ENCODE peak calls at places on chromosomes 5 and 9, in nine cellular contexts. D is GM12865, K is psoas muscle, W is fibroblast of mammary gland, V is neural progenitor cell, C is keratinocyte, N is astrocyte, M is heart right ventricle, Q is cardiac fibroblast. A is an unnamed sample.

GRCh38 chr5:78486223-78486622 is 125.8 kb downstream of the SCAMP1 start:
- DNase-seq in K (no peak), N (no peak), Q (no peak), D (no peak), V (no peak), C (no peak), W (no peak), M (no peak), A (no peak)

GRCh38 chr5:150217041-150217440 is 27.2 kb downstream of the SLC6A7 start:
- DNase-seq in N (no peak), C (no peak), M (no peak), V (no peak), Q (no peak), K (no peak), W (no peak), D (no peak), A (no peak)

GRCh38 chr5:72232838-72233237 is 87.2 kb downstream of the MRPS27 start:
- DNase-seq in D (no peak), N (no peak), Q (no peak), M (no peak), C (no peak), K (no peak), V (no peak), W (no peak), A (no peak)

GRCh38 chr9:21813575-21814473 is 11.4 kb downstream of the MTAP start:
- DNase-seq in W (peak), K (peak), N (peak), M (peak), C (no peak), V (peak), D (peak), Q (peak), A (peak)

GRCh38 chr9:89247431-89248370 is 63.3 kb upstream of the CKS2 start:
- DNase-seq in C (peak), N (peak), M (no peak), K (no peak), Q (peak), W (no peak), D (no peak), V (peak), A (no peak)

GRCh38 chr9:83596899-83597504 is 25.9 kb upstream of the IDNK start:
- DNase-seq in W (peak), K (no peak), V (peak), M (peak), Q (peak), N (no peak), D (peak), C (no peak), A (peak)

GRCh38 chr9:69949396-69949795 is 94.3 kb upstream of the MAMDC2 start:
- DNase-seq in M (no peak), V (no peak), C (no peak), K (no peak), D (no peak), W (peak), Q (peak), N (no peak), A (peak)

GRCh38 chr5:558326-558725 is 34.1 kb upstream of the SLC9A3 start:
- DNase-seq in M (no peak), K (no peak), W (no peak), C (no peak), N (no peak), D (no peak), Q (no peak), V (no peak), A (no peak)

GRCh38 chr5:113212244-113212920 is 222.4 kb downstream of the TSSK1B start:
- DNase-seq in K (no peak), W (peak), M (peak), Q (peak), D (no peak), N (peak), V (no peak), C (no peak), A (peak)

GRCh38 chr9:114894801-114895433 is 35.5 kb downstream of the TNFSF8 start:
- DNase-seq in K (no peak), W (peak), C (no peak), M (peak), Q (peak), V (no peak), N (peak), D (no peak), A (peak)

GRCh38 chr5:15425802-15426201 is 74.2 kb upstream of the FBXL7 start:
- DNase-seq in C (no peak), K (no peak), D (no peak), W (no peak), V (no peak), Q (no peak), N (peak), M (no peak), A (no peak)

GRCh38 chr9:22169243-22169642 is 160.1 kb upstream of the CDKN2B start:
- DNase-seq in C (no peak), V (no peak), W (peak), M (no peak), N (no peak), Q (peak), D (no peak), K (no peak), A (peak)

GRCh38 chr5:142871880-142872200 is 101.7 kb downstream of the ARHGAP26 start:
- DNase-seq in Q (peak), D (no peak), K (no peak), M (peak), N (no peak), C (no peak), W (peak), V (no peak), A (no peak)

GRCh38 chr5:31736127-31736526 is 97.2 kb downstream of the PDZD2 start:
- DNase-seq in V (no peak), K (no peak), W (no peak), M (no peak), C (no peak), N (no peak), D (no peak), Q (no peak), A (no peak)

GRCh38 chr5:119751734-119752094 is 122.4 kb downstream of the FAM170A start:
- DNase-seq in K (no peak), N (no peak), M (no peak), D (no peak), W (no peak), C (no peak), V (no peak), Q (no peak), A (no peak)

GRCh38 chr5:68924490-68925145 is 169.2 kb upstream of the SLC30A5 start:
- DNase-seq in K (no peak), Q (peak), M (no peak), C (peak), N (peak), D (no peak), V (no peak), W (peak), A (peak)

GRCh38 chr9:136593581-136593980 is 47.7 kb upstream of the NOTCH1 start:
- DNase-seq in V (no peak), K (no peak), Q (no peak), N (no peak), W (no peak), D (no peak), M (no peak), C (no peak), A (no peak)

GRCh38 chr9:85202596-85202995 is 533.1 kb downstream of the NTRK2 start:
- DNase-seq in N (peak), K (no peak), D (no peak), V (no peak), W (no peak), M (no peak), C (no peak), Q (no peak), A (no peak)

GRCh38 chr5:89930591-89931383 is 478.8 kb downstream of the CETN3 start:
- DNase-seq in D (peak), M (no peak), V (no peak), Q (peak), K (no peak), W (peak), N (peak), C (no peak), A (peak)

GRCh38 chr5:33725846-33726245 is 165.9 kb downstream of the ADAMTS12 start:
- DNase-seq in C (no peak), V (no peak), N (peak), D (no peak), K (no peak), Q (peak), W (peak), M (no peak), A (peak)

GRCh38 chr5:174720612-174721521 is 3.5 kb upstream of the MSX2 start:
- DNase-seq in C (no peak), N (no peak), D (no peak), W (no peak), Q (no peak), V (peak), K (no peak), M (no peak), A (no peak)

GRCh38 chr9:85527331-85528015 is 214.3 kb downstream of the AGTPBP1 start:
- DNase-seq in W (no peak), Q (peak), D (no peak), M (peak), C (no peak), N (no peak), K (no peak), V (no peak), A (no peak)

GRCh38 chr5:140244525-140245025 is 58.3 kb downstream of the PFDN1 start:
- DNase-seq in D (peak), V (peak), K (peak), M (peak), Q (peak), N (peak), W (peak), C (no peak), A (peak)

GRCh38 chr5:53568868-53569267 is 8.4 kb downstream of the NDUFS4 start:
- DNase-seq in C (no peak), W (peak), K (no peak), M (no peak), V (no peak), N (no peak), D (no peak), Q (no peak), A (no peak)

GRCh38 chr9:126420643-126421564 is 94.3 kb downstream of the MVB12B start:
- DNase-seq in D (no peak), Q (peak), W (peak), V (no peak), N (peak), C (no peak), K (no peak), M (no peak), A (peak)

GRCh38 chr5:75654693-75655315 is 43.6 kb downstream of the ANKDD1B start:
- DNase-seq in D (no peak), V (no peak), Q (no peak), W (no peak), K (no peak), M (peak), N (no peak), C (no peak), A (no peak)

GRCh38 chr9:135123735-135124134 is 36.3 kb downstream of the OLFM1 start:
- DNase-seq in K (peak), W (no peak), V (no peak), D (no peak), C (no peak), M (no peak), N (no peak), Q (no peak), A (no peak)

GRCh38 chr9:28899267-28899666 is 1326.0 kb upstream of the C9orf72 start:
- DNase-seq in Q (no peak), D (no peak), N (no peak), V (no peak), K (no peak), W (no peak), C (no peak), M (no peak), A (no peak)

GRCh38 chr5:3190930-3191329 is 404.7 kb upstream of the IRX1 start:
- DNase-seq in N (no peak), K (no peak), M (no peak), V (no peak), W (no peak), D (no peak), Q (no peak), C (no peak), A (no peak)

GRCh38 chr9:21395778-21396717 is 10.8 kb upstream of the IFNA2 start:
- DNase-seq in V (peak), W (no peak), N (no peak), M (peak), Q (peak), K (peak), D (peak), C (no peak), A (no peak)

GRCh38 chr9:137454145-137454505 is 5.0 kb downstream of the NSMF start:
- DNase-seq in Q (no peak), N (no peak), M (peak), C (no peak), W (no peak), V (peak), K (peak), D (peak), A (no peak)

GRCh38 chr9:94663139-94663538 is 23.8 kb upstream of the FBP1 start:
- DNase-seq in D (no peak), W (no peak), M (no peak), C (no peak), Q (no peak), N (no peak), V (no peak), K (no peak), A (no peak)

GRCh38 chr5:40735609-40736008 is 20.2 kb downstream of the TTC33 start:
- DNase-seq in C (no peak), D (no peak), W (no peak), Q (no peak), V (no peak), M (no peak), K (no peak), N (no peak), A (no peak)

GRCh38 chr5:40733842-40734563 is 21.8 kb downstream of the TTC33 start:
- DNase-seq in K (no peak), W (no peak), N (no peak), Q (no peak), M (no peak), C (no peak), V (no peak), D (no peak), A (no peak)

GRCh38 chr5:40734986-40735385 is 20.8 kb downstream of the TTC33 start:
- DNase-seq in M (no peak), K (no peak), D (no peak), Q (peak), N (peak), C (no peak), W (peak), V (no peak), A (peak)

GRCh38 chr5:40738502-40738901 is 17.3 kb downstream of the TTC33 start:
- DNase-seq in M (no peak), K (no peak), N (peak), D (no peak), C (no peak), W (peak), V (no peak), Q (peak), A (no peak)

DNA sequence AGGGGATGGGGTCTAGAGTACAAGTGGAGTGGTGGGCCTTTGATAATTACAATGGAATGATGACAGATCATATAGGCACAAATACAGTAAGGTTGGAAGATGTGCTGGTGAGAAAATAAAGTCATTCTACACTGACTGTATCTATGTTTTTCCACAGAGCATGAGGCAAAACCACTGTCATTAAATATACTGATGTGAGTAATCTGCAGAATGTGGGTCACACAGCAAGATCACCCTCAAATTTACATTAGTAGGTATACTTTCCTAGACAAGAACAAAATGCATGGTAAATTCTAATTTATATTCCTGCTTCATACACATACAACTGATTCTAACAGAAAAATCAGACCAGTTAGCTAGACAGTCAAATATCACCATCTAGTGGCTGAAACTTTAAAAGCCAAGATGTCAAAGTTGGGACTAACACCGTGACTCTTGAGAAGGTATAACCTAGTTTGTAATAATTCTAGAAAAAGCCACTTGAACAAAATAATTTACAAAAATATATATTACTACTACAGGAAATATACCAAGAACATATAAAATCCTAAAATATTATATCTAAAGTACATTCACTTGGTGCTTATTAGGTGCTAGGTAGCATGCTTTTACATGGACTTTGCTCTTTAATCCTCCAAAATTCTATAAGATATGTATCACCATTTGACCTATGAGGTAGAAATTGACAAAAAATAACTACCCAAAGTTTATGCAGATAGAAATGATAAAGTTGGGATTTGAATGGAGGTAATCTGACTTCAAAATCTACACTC is 19.5 kb downstream of the TTC33 start:
- DNase-seq in W (peak), V (peak), C (peak), D (peak), N (peak), Q (peak), M (no peak), K (no peak), A (peak)
- TF ChIP-seq CTCF in W (peak), V (peak), C (peak), D (peak), N (peak), Q (peak), M (peak), K (peak), A (peak)

DNA sequence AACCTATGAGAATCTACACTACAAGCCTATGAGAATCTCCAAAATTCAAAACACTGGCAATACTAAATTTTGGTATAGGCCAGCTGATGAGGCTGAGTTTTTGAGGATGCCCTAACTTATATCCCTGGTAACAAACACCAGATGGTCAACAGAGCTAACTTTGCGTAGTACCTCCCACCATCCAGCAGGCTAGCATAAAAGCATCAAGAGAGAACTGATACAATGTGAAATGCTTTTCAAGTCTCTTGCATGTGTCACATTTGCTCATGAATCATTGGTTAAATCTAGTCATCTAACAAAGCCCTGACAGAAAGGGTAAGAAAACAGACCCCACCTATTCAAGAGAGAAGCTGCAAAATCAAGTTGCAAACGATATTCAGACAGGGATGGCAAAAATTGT is 1609.7 kb upstream of the CDH9 start:
- DNase-seq in C (no peak), D (no peak), K (no peak), W (no peak), N (peak), Q (no peak), V (peak), M (no peak), A (no peak)
- TF ChIP-seq CTCF in C (no peak), D (no peak), K (no peak), W (no peak), N (peak), Q (no peak), V (peak), M (no peak), A (no peak)

GRCh38 chr9:37902804-37903580 is 935 bp downstream of the SLC25A51 start:
- DNase-seq in V (no peak), D (peak), W (peak), N (peak), K (no peak), M (no peak), C (no peak), Q (peak), A (peak)
- TF ChIP-seq CTCF in V (no peak), D (no peak), W (no peak), N (no peak), K (no peak), M (no peak), C (no peak), Q (no peak), A (no peak)

GRCh38 chr9:15235658-15236057 is 71.4 kb downstream of the TTC39B start:
- DNase-seq in K (no peak), W (no peak), Q (no peak), M (no peak), N (no peak), C (no peak), D (no peak), V (no peak), A (no peak)

GRCh38 chr9:15229475-15229874 is 77.5 kb downstream of the TTC39B start:
- DNase-seq in Q (no peak), V (no peak), W (no peak), K (no peak), N (no peak), C (no peak), D (no peak), M (no peak), A (no peak)

GRCh38 chr9:15227491-15227890 is 79.5 kb downstream of the TTC39B start:
- DNase-seq in N (no peak), C (no peak), Q (no peak), M (no peak), W (no peak), K (no peak), V (no peak), D (no peak), A (no peak)

DNA sequence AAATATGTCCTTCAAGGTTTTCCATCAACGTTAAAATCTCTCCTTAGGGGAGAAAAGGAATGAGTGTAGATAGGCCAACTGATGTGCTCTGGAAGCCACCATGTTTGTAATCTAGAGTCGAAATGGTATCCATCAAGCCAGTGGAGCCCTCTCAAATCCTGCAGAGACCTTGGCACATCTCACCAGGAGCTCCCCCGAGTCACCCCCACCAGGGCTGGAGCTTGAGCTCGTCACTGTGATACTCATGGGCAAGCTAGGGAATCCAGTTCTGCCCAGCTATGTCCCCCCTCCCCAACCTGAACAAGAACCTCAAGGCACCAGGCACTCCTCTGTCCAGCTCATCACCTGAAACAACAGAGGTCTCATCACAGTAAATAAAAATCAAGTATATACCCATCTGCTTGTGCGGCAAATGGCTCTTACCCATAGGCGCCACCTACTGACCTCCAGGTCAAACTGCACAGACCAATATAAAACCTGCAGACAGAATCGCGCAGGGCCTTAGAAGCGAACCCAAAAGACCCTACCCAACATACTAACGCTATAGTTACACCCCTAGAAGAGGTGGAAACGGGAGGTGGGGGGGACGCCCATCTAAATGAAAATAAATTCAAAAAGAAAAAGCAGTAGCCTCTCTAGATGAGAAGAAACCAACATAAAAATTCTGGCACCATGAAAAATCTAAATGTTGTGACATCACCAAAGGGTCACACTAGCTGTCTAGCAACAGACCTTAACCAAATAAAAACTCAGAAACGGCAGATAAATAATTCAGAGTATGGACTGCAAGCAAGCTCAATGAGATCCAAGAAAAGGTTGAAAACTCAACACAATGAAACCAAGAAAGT is 75.0 kb downstream of the TTC39B start:
- DNase-seq in D (peak), Q (peak), W (peak), M (no peak), K (no peak), C (no peak), N (peak), V (peak), A (no peak)
- TF ChIP-seq CTCF in D (peak), Q (peak), W (peak), M (peak), K (peak), C (peak), N (peak), V (peak), A (peak)

GRCh38 chr9:34178698-34179527 is at the start of gene UBAP1:
- DNase-seq in K (peak), W (peak), M (peak), C (peak), N (peak), V (peak), D (peak), Q (peak), A (peak)
- TF ChIP-seq CTCF in K (no peak), W (no peak), M (no peak), C (peak), N (no peak), V (no peak), D (no peak), Q (no peak), A (peak)

GRCh38 chr9:4105183-4105582 is 194.7 kb downstream of the GLIS3 start:
- DNase-seq in K (no peak), N (no peak), D (no peak), W (no peak), Q (no peak), C (no peak), V (no peak), M (no peak), A (no peak)
- TF ChIP-seq CTCF in K (no peak), N (no peak), D (no peak), W (no peak), Q (no peak), C (no peak), V (no peak), M (no peak), A (no peak)

GRCh38 chr9:19925674-19926503 is 137.1 kb upstream of the SLC24A2 start:
- DNase-seq in K (peak), W (peak), V (peak), N (peak), C (peak), D (peak), Q (peak), M (peak), A (peak)
- TF ChIP-seq CTCF in K (peak), W (peak), V (peak), N (peak), C (peak), D (peak), Q (peak), M (peak), A (peak)

A was measured in HFFc6.